ENCODE peak calls at places on chromosomes 13 and 19, in six cellular contexts. N is caudate nucleus, Z is H7, Q is heart right ventricle, P is A172, D is astrocyte of the spinal cord. J is an unnamed sample.

GRCh38 chr19:31988256-31988655 is 357.2 kb upstream of the ZNF507 start:
- DNase-seq in N (no peak), Z (no peak), Q (no peak), P (no peak), D (no peak), J (no peak)

GRCh38 chr19:48836089-48837017 is at the start of gene HSD17B14:
- DNase-seq in N (no peak), Z (peak), Q (peak), P (peak), D (peak), J (peak)

GRCh38 chr13:108266316-108266936 is 3.1 kb upstream of the TNFSF13B start:
- DNase-seq in N (no peak), Z (no peak), Q (no peak), P (no peak), D (no peak), J (no peak)

GRCh38 chr19:50797429-50798115 is 7.4 kb downstream of the ACP4 start:
- DNase-seq in N (no peak), Z (no peak), Q (no peak), P (no peak), D (no peak), J (no peak)

GRCh38 chr13:94414141-94414540 is 65.3 kb downstream of the DCT start:
- DNase-seq in N (no peak), Z (no peak), Q (no peak), P (no peak), D (no peak), J (no peak)

GRCh38 chr13:25415196-25415595 is 43.4 kb downstream of the ATP8A2 start:
- DNase-seq in N (no peak), Z (no peak), Q (no peak), P (no peak), D (no peak), J (no peak)

GRCh38 chr19:7445104-7445503 is 43.7 kb downstream of the PEX11G start:
- DNase-seq in N (no peak), Z (no peak), Q (no peak), P (no peak), D (no peak), J (no peak)

GRCh38 chr13:98743377-98743776 is 9.1 kb downstream of the SLC15A1 start:
- DNase-seq in N (no peak), Z (no peak), Q (no peak), P (no peak), D (no peak), J (no peak)

J was measured in iris pigment epithelial cell.